ENCODE peak calls at places on chromosomes 7 and 10, in four cellular contexts. E is HEK293T, A is HepG2, Y is GM12878. Z is an unnamed sample.

GRCh38 chr10:23525406-23525805 is 86.5 kb downstream of the OTUD1 start:
- DNase-seq in E (no peak), A (peak; percentile 4), Y (no peak), Z (no peak)

GRCh38 chr10:17238445-17239275 is 10.6 kb downstream of the VIM start:
- DNase-seq in E (no peak), A (no peak), Y (no peak), Z (no peak)

GRCh38 chr10:122251459-122252255 is 19.4 kb upstream of the BTBD16 start:
- DNase-seq in E (no peak), A (no peak), Y (no peak), Z (no peak)

GRCh38 chr7:99395616-99396327 is 12.6 kb downstream of the PDAP1 start:
- DNase-seq in E (no peak), A (no peak), Y (no peak), Z (no peak)

GRCh38 chr7:45105588-45106188 is 5.8 kb downstream of the TBRG4 start:
- DNase-seq in E (no peak), A (no peak), Y (no peak), Z (no peak)

GRCh38 chr7:114085592-114086490 is 167.0 kb upstream of the PPP1R3A start:
- DNase-seq in E (peak; percentile 69), A (no peak), Y (no peak), Z (no peak)

GRCh38 chr7:98297619-98298286 is 16.3 kb downstream of the BRI3 start:
- DNase-seq in E (no peak), A (no peak), Y (no peak), Z (no peak)

GRCh38 chr7:33666526-33666925 is 238.8 kb upstream of the BMPER start:
- DNase-seq in E (no peak), A (no peak), Y (no peak), Z (no peak)

GRCh38 chr7:41383596-41383995 is 319.3 kb downstream of the INHBA start:
- DNase-seq in E (no peak), A (no peak), Y (no peak), Z (no peak)

GRCh38 chr10:128036011-128036615 is 90.1 kb downstream of the MKI67 start:
- DNase-seq in E (no peak), A (no peak), Y (no peak), Z (no peak)
- TF ChIP-seq BHLHE40 in E (no peak), A (no peak), Y (no peak), Z (no peak)

DNA sequence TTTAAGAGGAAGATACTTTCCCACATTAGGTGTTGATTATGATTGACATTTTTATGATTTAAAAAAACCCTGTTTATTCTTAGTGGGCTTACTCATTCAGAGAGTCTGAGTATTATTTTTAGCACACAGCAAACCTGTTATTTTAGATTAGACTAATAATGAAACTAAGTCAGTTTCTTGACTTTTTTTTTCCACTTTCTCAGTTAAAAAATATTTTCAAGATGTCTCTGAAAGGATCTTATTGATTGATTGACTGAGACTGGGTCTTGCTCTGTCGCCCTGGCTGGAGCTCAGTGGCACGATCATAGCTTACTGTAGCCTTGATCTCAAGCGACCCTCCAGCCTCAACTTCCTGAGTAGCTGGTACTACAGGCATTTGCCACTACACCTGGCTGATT is 20.4 kb upstream of the INPP5F start:
- DNase-seq in E (no peak), A (no peak), Y (peak; percentile 76), Z (no peak)
- TF ChIP-seq FOXK2 in E (no peak), A (no peak), Y (no peak), Z (no peak)

GRCh38 chr10:44706745-44707144 is 204.4 kb upstream of the TMEM72 start:
- DNase-seq in E (no peak), A (no peak), Y (no peak), Z (no peak)
- TF ChIP-seq BHLHE40 in E (no peak), A (no peak), Y (no peak), Z (no peak)

GRCh38 chr7:129256221-129256620 is 31.4 kb downstream of the AHCYL2 start:
- DNase-seq in E (no peak), A (no peak), Y (no peak), Z (no peak)

GRCh38 chr7:129262333-129262732 is 37.5 kb downstream of the AHCYL2 start:
- DNase-seq in E (no peak), A (no peak), Y (no peak), Z (no peak)

GRCh38 chr7:129257168-129257567 is 32.3 kb downstream of the AHCYL2 start:
- DNase-seq in E (no peak), A (no peak), Y (no peak), Z (no peak)

GRCh38 chr7:129255800-129256199 is 31.0 kb downstream of the AHCYL2 start:
- DNase-seq in E (no peak), A (no peak), Y (no peak), Z (no peak)

GRCh38 chr7:129258649-129259389 is 34.0 kb downstream of the AHCYL2 start:
- DNase-seq in E (no peak), A (no peak), Y (no peak), Z (no peak)
- TF ChIP-seq FOXK2 in E (no peak), A (no peak), Y (no peak), Z (no peak)

GRCh38 chr7:143373255-143373794 is 7.8 kb upstream of the ZYX start:
- DNase-seq in E (no peak), A (no peak), Y (no peak), Z (no peak)

GRCh38 chr7:143375298-143376034 is 5.7 kb upstream of the ZYX start:
- DNase-seq in E (no peak), A (no peak), Y (no peak), Z (no peak)

GRCh38 chr7:143374556-143374955 is 6.6 kb upstream of the ZYX start:
- DNase-seq in E (no peak), A (no peak), Y (no peak), Z (no peak)

GRCh38 chr7:143379607-143380263 is 1.4 kb upstream of the ZYX start:
- DNase-seq in E (peak; percentile 50), A (no peak), Y (no peak), Z (peak; percentile 54)

GRCh38 chr7:143376396-143376795 is 4.7 kb upstream of the ZYX start:
- DNase-seq in E (no peak), A (no peak), Y (no peak), Z (no peak)
- TF ChIP-seq BHLHE40 in E (no peak), A (no peak), Y (no peak), Z (no peak)

GRCh38 chr7:132683967-132684690 is 107.9 kb upstream of the PLXNA4 start:
- DNase-seq in E (no peak), A (no peak), Y (no peak), Z (no peak)

GRCh38 chr7:132680590-132680989 is 104.3 kb upstream of the PLXNA4 start:
- DNase-seq in E (no peak), A (no peak), Y (no peak), Z (no peak)

GRCh38 chr7:132687981-132688383 is 111.7 kb upstream of the PLXNA4 start:
- DNase-seq in E (no peak), A (no peak), Y (no peak), Z (no peak)

GRCh38 chr7:132687016-132687415 is 110.7 kb upstream of the PLXNA4 start:
- DNase-seq in E (no peak), A (no peak), Y (no peak), Z (no peak)

DNA sequence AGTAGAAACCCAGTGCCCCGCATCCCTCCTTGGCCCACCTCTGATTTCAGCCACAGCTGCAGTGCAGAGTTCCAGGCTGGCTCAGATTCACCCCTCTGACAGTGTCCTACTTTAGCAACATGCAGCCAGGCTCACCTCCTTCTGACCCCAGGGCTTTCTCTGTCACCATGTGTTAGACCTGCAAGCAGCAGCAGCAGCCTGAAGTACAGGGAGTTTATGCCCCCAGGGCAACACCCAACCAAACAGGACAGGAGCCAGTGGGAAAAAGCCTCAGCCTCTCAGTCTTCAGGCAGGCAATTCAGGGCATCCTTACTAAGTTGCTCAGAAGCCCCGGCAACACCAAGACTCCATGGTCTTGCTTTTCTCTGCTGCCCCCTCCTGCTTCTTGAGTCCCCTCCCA is 109.0 kb upstream of the PLXNA4 start:
- DNase-seq in E (no peak), A (no peak), Y (no peak), Z (no peak)
- TF ChIP-seq FOXK2 in E (no peak), A (no peak), Y (no peak), Z (no peak)

GRCh38 chr10:112991888-112992491 is 41.9 kb downstream of the TCF7L2 start:
- DNase-seq in E (no peak), A (peak; percentile 47), Y (no peak), Z (no peak)

GRCh38 chr10:112985701-112986510 is 35.9 kb downstream of the TCF7L2 start:
- DNase-seq in E (no peak), A (no peak), Y (peak; percentile 13), Z (no peak)

GRCh38 chr10:112988839-112989406 is 38.9 kb downstream of the TCF7L2 start:
- DNase-seq in E (no peak), A (no peak), Y (no peak), Z (no peak)

GRCh38 chr10:112986791-112987190 is 36.7 kb downstream of the TCF7L2 start:
- DNase-seq in E (no peak), A (no peak), Y (no peak), Z (no peak)

GRCh38 chr10:112990271-112990670 is 40.2 kb downstream of the TCF7L2 start:
- DNase-seq in E (no peak), A (no peak), Y (no peak), Z (no peak)
- TF ChIP-seq BHLHE40 in E (no peak), A (no peak), Y (no peak), Z (no peak)

GRCh38 chr7:67566101-67566500 is 569.5 kb downstream of the TYW1 start:
- DNase-seq in E (no peak), A (no peak), Y (no peak), Z (no peak)
- TF ChIP-seq FOXK2 in E (no peak), A (no peak), Y (no peak), Z (no peak)

GRCh38 chr7:87766827-87767226 is 109.3 kb downstream of the SLC25A40 start:
- DNase-seq in E (no peak), A (no peak), Y (no peak), Z (no peak)
- TF ChIP-seq BHLHE40 in E (no peak), A (no peak), Y (no peak), Z (no peak)

GRCh38 chr7:26413007-26413691 is 121.5 kb downstream of the SNX10 start:
- DNase-seq in E (no peak), A (no peak), Y (no peak), Z (peak; percentile 33)
- TF ChIP-seq FOXK2 in E (no peak), A (no peak), Y (no peak), Z (no peak)

Z was measured in K562.